ENCODE peak calls at places on chromosome 20, in nine cellular contexts. U, V, C, T, I, Z, H, A and E are unnamed samples.

GRCh38 chr20:3788685-3789155 is 2.2 kb upstream of the CENPB start:
- DNase-seq in U (peak), V (no peak), C (peak), T (peak), I (no peak), Z (no peak), H (no peak), A (no peak), E (no peak)

GRCh38 chr20:58852559-58853271 is at the start of gene GNAS:
- DNase-seq in U (no peak), V (no peak), C (peak), T (peak), I (peak), Z (no peak), H (peak), A (no peak), E (no peak)

GRCh38 chr20:52681288-52681687 is 290.9 kb upstream of the TSHZ2 start:
- DNase-seq in U (no peak), V (no peak), C (no peak), T (no peak), I (no peak), Z (no peak), H (no peak), A (no peak), E (no peak)

GRCh38 chr20:40144581-40144980 is 544.5 kb downstream of the MAFB start:
- DNase-seq in U (no peak), V (no peak), C (no peak), T (no peak), I (no peak), Z (no peak), H (no peak), A (no peak), E (no peak)

GRCh38 chr20:61779176-61779965 is 286.3 kb downstream of the TAF4 start:
- DNase-seq in U (no peak), V (no peak), C (no peak), T (no peak), I (no peak), Z (no peak), H (no peak), A (no peak), E (no peak)

GRCh38 chr20:51763965-51764602 is 4.1 kb downstream of the ATP9A start:
- DNase-seq in U (no peak), V (no peak), C (no peak), T (no peak), I (no peak), Z (no peak), H (no peak), A (no peak), E (no peak)

GRCh38 chr20:43549416-43550136 is 9.3 kb upstream of the SGK2 start:
- DNase-seq in U (no peak), V (no peak), C (no peak), T (no peak), I (no peak), Z (no peak), H (no peak), A (no peak), E (no peak)

GRCh38 chr20:51272392-51272791 is 249.5 kb upstream of the KCNG1 start:
- DNase-seq in U (no peak), V (no peak), C (peak), T (peak), I (no peak), Z (no peak), H (no peak), A (no peak), E (no peak)

GRCh38 chr20:50717974-50718761 is 13.2 kb upstream of the PARD6B start:
- DNase-seq in U (no peak), V (no peak), C (no peak), T (no peak), I (peak), Z (no peak), H (no peak), A (no peak), E (no peak)

GRCh38 chr20:37406010-37406998 is 60.4 kb downstream of the SRC start:
- DNase-seq in U (peak), V (no peak), C (peak), T (peak), I (peak), Z (no peak), H (no peak), A (no peak), E (peak)

GRCh38 chr20:46709459-46710148 is at the start of gene SLC2A10:
- DNase-seq in U (peak), V (no peak), C (no peak), T (peak), I (no peak), Z (no peak), H (no peak), A (no peak), E (peak)

GRCh38 chr20:41540459-41540858 is 77.7 kb downstream of the CHD6 start:
- DNase-seq in U (no peak), V (no peak), C (peak), T (no peak), I (no peak), Z (no peak), H (no peak), A (no peak), E (no peak)

GRCh38 chr20:24812356-24812755 is 136.7 kb upstream of the CST7 start:
- DNase-seq in U (no peak), V (no peak), C (no peak), T (no peak), I (no peak), Z (no peak), H (no peak), A (no peak), E (no peak)

GRCh38 chr20:1171461-1172093 is 13.2 kb downstream of the TMEM74B start:
- DNase-seq in U (peak), V (no peak), C (no peak), T (peak), I (peak), Z (peak), H (no peak), A (no peak), E (no peak)

GRCh38 chr20:4052554-4052953 is 37.2 kb upstream of the RNF24 start:
- DNase-seq in U (no peak), V (no peak), C (peak), T (no peak), I (no peak), Z (no peak), H (no peak), A (no peak), E (no peak)

GRCh38 chr20:53834044-53834442 is 236.4 kb downstream of the BCAS1 start:
- DNase-seq in U (no peak), V (no peak), C (no peak), T (peak), I (no peak), Z (peak), H (no peak), A (no peak), E (no peak)

GRCh38 chr20:13205848-13206434 is 15.1 kb upstream of the ISM1 start:
- DNase-seq in U (no peak), V (peak), C (no peak), T (no peak), I (peak), Z (peak), H (no peak), A (no peak), E (no peak)

GRCh38 chr20:10733122-10733521 is 59.3 kb upstream of the JAG1 start:
- DNase-seq in U (peak), V (peak), C (no peak), T (peak), I (peak), Z (peak), H (no peak), A (no peak), E (no peak)

GRCh38 chr20:43943725-43944124 is 29.1 kb downstream of the TOX2 start:
- DNase-seq in U (no peak), V (no peak), C (no peak), T (no peak), I (no peak), Z (no peak), H (no peak), A (no peak), E (no peak)

GRCh38 chr20:46900068-46900467 is 5.4 kb downstream of the EYA2 start:
- DNase-seq in U (no peak), V (no peak), C (no peak), T (no peak), I (peak), Z (no peak), H (no peak), A (no peak), E (no peak)

GRCh38 chr20:62186887-62187866 is 4.3 kb downstream of the MTG2 start:
- DNase-seq in U (no peak), V (no peak), C (no peak), T (peak), I (no peak), Z (peak), H (no peak), A (no peak), E (no peak)

GRCh38 chr20:7742479-7742878 is 197.8 kb downstream of the HAO1 start:
- DNase-seq in U (no peak), V (peak), C (peak), T (no peak), I (peak), Z (peak), H (no peak), A (no peak), E (no peak)

GRCh38 chr20:41032243-41032642 is 3.6 kb downstream of the TOP1 start:
- DNase-seq in U (no peak), V (no peak), C (no peak), T (peak), I (peak), Z (no peak), H (no peak), A (no peak), E (no peak)

GRCh38 chr20:49627329-49627761 is 59.4 kb upstream of the PTGIS start:
- DNase-seq in U (no peak), V (no peak), C (no peak), T (no peak), I (no peak), Z (no peak), H (no peak), A (no peak), E (no peak)

GRCh38 chr20:50152394-50153152 is 950 bp downstream of the PEDS1 start:
- DNase-seq in U (peak), V (no peak), C (no peak), T (no peak), I (peak), Z (peak), H (no peak), A (no peak), E (no peak)

GRCh38 chr20:46011631-46012482 is 3.1 kb downstream of the MMP9 start:
- DNase-seq in U (peak), V (no peak), C (peak), T (peak), I (peak), Z (no peak), H (no peak), A (peak), E (no peak)

GRCh38 chr20:38286586-38287502 is 17.1 kb upstream of the BPI start:
- DNase-seq in U (no peak), V (no peak), C (no peak), T (peak), I (no peak), Z (no peak), H (no peak), A (no peak), E (no peak)

GRCh38 chr20:10924628-10925266 is 250.9 kb upstream of the JAG1 start:
- DNase-seq in U (no peak), V (no peak), C (no peak), T (peak), I (peak), Z (peak), H (no peak), A (no peak), E (no peak)

GRCh38 chr20:48047453-48047852 is 262.2 kb upstream of the SULF2 start:
- DNase-seq in U (no peak), V (no peak), C (no peak), T (no peak), I (peak), Z (peak), H (no peak), A (no peak), E (no peak)

GRCh38 chr20:31677553-31678260 is 40.0 kb downstream of the COX4I2 start:
- DNase-seq in U (no peak), V (no peak), C (no peak), T (no peak), I (no peak), Z (no peak), H (no peak), A (no peak), E (no peak)

GRCh38 chr20:59627298-59627697 is 23.0 kb downstream of the PHACTR3 start:
- DNase-seq in U (no peak), V (no peak), C (no peak), T (no peak), I (no peak), Z (no peak), H (no peak), A (no peak), E (no peak)

GRCh38 chr20:33516882-33517281 is 27.0 kb downstream of the CBFA2T2 start:
- DNase-seq in U (peak), V (no peak), C (no peak), T (peak), I (peak), Z (no peak), H (no peak), A (no peak), E (no peak)

GRCh38 chr20:24484081-24484450 is 14.6 kb downstream of the SYNDIG1 start:
- DNase-seq in U (no peak), V (no peak), C (no peak), T (no peak), I (no peak), Z (no peak), H (no peak), A (no peak), E (no peak)

GRCh38 chr20:13221673-13222318 is 722 bp downstream of the ISM1 start:
- DNase-seq in U (peak), V (no peak), C (peak), T (peak), I (peak), Z (peak), H (peak), A (peak), E (peak)

GRCh38 chr20:40160151-40160550 is 528.9 kb downstream of the MAFB start:
- DNase-seq in U (peak), V (peak), C (peak), T (peak), I (peak), Z (peak), H (no peak), A (no peak), E (no peak)

GRCh38 chr20:63121246-63121645 is 94.7 kb downstream of the YTHDF1 start:
- DNase-seq in U (no peak), V (no peak), C (no peak), T (no peak), I (no peak), Z (no peak), H (no peak), A (no peak), E (no peak)

GRCh38 chr20:31717478-31717946 is 5.2 kb downstream of the BCL2L1 start:
- DNase-seq in U (no peak), V (no peak), C (no peak), T (no peak), I (no peak), Z (no peak), H (no peak), A (no peak), E (no peak)

GRCh38 chr20:56373942-56374341 is 15.2 kb downstream of the FAM210B start:
- DNase-seq in U (peak), V (peak), C (no peak), T (peak), I (peak), Z (peak), H (no peak), A (no peak), E (no peak)

GRCh38 chr20:33686008-33686983 is at the start of gene E2F1:
- DNase-seq in U (peak), V (no peak), C (peak), T (peak), I (peak), Z (peak), H (peak), A (peak), E (peak)

GRCh38 chr20:8144282-8145245 is 12.5 kb downstream of the PLCB1 start:
- DNase-seq in U (no peak), V (no peak), C (no peak), T (peak), I (no peak), Z (no peak), H (no peak), A (peak), E (no peak)